ENCODE peak calls at places on chromosomes 7 and 10, in five cellular contexts. L is GM12891, U is H54, Z is A549, W is IMR-90. C is an unnamed sample.

GRCh38 chr10:131002031-131002861 is 309.3 kb downstream of the TCERG1L start:
- DNase-seq in L (no peak), U (no peak), Z (no peak), W (no peak), C (peak)

GRCh38 chr10:75654171-75654772 is 222.8 kb downstream of the LRMDA start:
- DNase-seq in L (no peak), U (no peak), Z (no peak), W (no peak), C (no peak)

GRCh38 chr10:30583778-30584415 is 45.7 kb downstream of the LYZL2 start:
- DNase-seq in L (no peak), U (peak), Z (peak), W (peak), C (peak)

GRCh38 chr10:75097666-75098285 is 13.7 kb upstream of the SAMD8 start:
- DNase-seq in L (no peak), U (peak), Z (no peak), W (peak), C (peak)

GRCh38 chr10:113300628-113301027 is 252.2 kb upstream of the HABP2 start:
- DNase-seq in L (no peak), U (no peak), Z (no peak), W (no peak), C (no peak)

GRCh38 chr7:48680996-48681395 is 243.4 kb upstream of the CDC14C start:
- DNase-seq in L (no peak), U (no peak), Z (no peak), W (no peak), C (no peak)

GRCh38 chr7:12423995-12424745 is 20.5 kb upstream of the VWDE start:
- DNase-seq in L (no peak), U (no peak), Z (no peak), W (no peak), C (no peak)

GRCh38 chr7:102464577-102465280 is at the start of the genes ALKBH4 and LRWD1:
- DNase-seq in L (peak), U (peak), Z (peak), W (peak), C (peak)

GRCh38 chr10:132563485-132564248 is 26.1 kb downstream of the INPP5A start:
- DNase-seq in L (peak), U (peak), Z (no peak), W (no peak), C (no peak)

GRCh38 chr7:140506788-140507464 is 27.6 kb upstream of the MKRN1 start:
- DNase-seq in L (no peak), U (no peak), Z (no peak), W (peak), C (peak)

GRCh38 chr10:63286754-63287264 is 153.7 kb downstream of the NRBF2 start:
- DNase-seq in L (no peak), U (no peak), Z (no peak), W (no peak), C (no peak)

GRCh38 chr7:100506356-100506930 is 22.7 kb downstream of the NYAP1 start:
- DNase-seq in L (no peak), U (no peak), Z (no peak), W (no peak), C (no peak)

GRCh38 chr10:15742831-15743230 is 23.1 kb upstream of the ITGA8 start:
- DNase-seq in L (no peak), U (no peak), Z (no peak), W (no peak), C (no peak)

GRCh38 chr10:43427166-43427825 is 9.6 kb upstream of the ZNF487 start:
- DNase-seq in L (no peak), U (no peak), Z (no peak), W (no peak), C (no peak)

GRCh38 chr7:148334959-148335577 is 255.5 kb upstream of the C7orf33 start:
- DNase-seq in L (no peak), U (no peak), Z (no peak), W (no peak), C (no peak)

GRCh38 chr10:109393425-109393824 is 529.9 kb downstream of the XPNPEP1 start:
- DNase-seq in L (no peak), U (no peak), Z (no peak), W (no peak), C (no peak)

GRCh38 chr7:15330943-15331342 is 230.9 kb downstream of the AGMO start:
- DNase-seq in L (no peak), U (no peak), Z (no peak), W (no peak), C (no peak)

GRCh38 chr7:132004528-132004927 is 448.1 kb upstream of the PODXL start:
- DNase-seq in L (no peak), U (no peak), Z (no peak), W (no peak), C (peak)

GRCh38 chr7:66355762-66356161 is 150.6 kb downstream of the TPST1 start:
- DNase-seq in L (no peak), U (no peak), Z (no peak), W (no peak), C (no peak)

GRCh38 chr7:142431491-142431890 is 173.6 kb upstream of the PRSS58 start:
- DNase-seq in L (no peak), U (no peak), Z (no peak), W (no peak), C (no peak)

GRCh38 chr7:142438235-142438922 is 180.5 kb upstream of the PRSS58 start:
- DNase-seq in L (no peak), U (peak), Z (peak), W (peak), C (no peak)

GRCh38 chr10:21675157-21675796 is 141.2 kb downstream of the MLLT10 start:
- DNase-seq in L (no peak), U (no peak), Z (peak), W (peak), C (no peak)

GRCh38 chr7:71626206-71626605 is 494.3 kb downstream of the GALNT17 start:
- DNase-seq in L (no peak), U (no peak), Z (no peak), W (no peak), C (no peak)

GRCh38 chr10:9501944-9502343 is 1447.5 kb downstream of the GATA3 start:
- DNase-seq in L (no peak), U (no peak), Z (no peak), W (no peak), C (no peak)

GRCh38 chr10:17782921-17783665 is 26.1 kb upstream of the MRC1 start:
- DNase-seq in L (no peak), U (peak), Z (no peak), W (peak), C (peak)

GRCh38 chr10:97676770-97677581 is 10.1 kb downstream of the AVPI1 start:
- DNase-seq in L (peak), U (peak), Z (peak), W (peak), C (no peak)
- TF ChIP-seq POLR2A in L (peak), U (no peak), Z (no peak), W (no peak), C (no peak)

DNA sequence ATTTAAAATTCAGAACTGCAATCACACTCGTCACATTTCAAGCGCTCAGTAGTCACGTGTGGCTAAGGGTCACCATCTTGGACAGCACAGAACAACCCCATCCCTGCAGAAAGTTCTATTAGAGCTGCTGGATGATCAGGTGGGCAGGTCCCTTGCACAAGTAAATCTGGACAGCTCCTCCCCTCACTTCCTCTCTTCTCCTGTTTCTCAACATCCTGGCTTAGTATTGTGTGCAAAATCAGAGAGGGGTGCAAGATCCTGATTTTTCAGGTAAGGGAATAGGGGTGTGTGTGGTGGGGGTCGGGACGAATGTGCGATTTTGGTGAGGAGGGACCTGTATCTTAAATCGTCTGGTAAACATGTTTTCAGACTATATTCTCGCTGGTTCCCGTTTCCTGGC is at the start of gene GIMAP4:
- DNase-seq in L (no peak), U (no peak), Z (no peak), W (no peak), C (no peak)
- TF ChIP-seq POLR2A in L (no peak), U (no peak), Z (no peak), W (no peak), C (no peak)

GRCh38 chr7:73831656-73832579 is 1.1 kb downstream of the CLDN4 start:
- DNase-seq in L (no peak), U (no peak), Z (no peak), W (no peak), C (no peak)
- TF ChIP-seq POLR2A in L (no peak), U (no peak), Z (peak), W (no peak), C (no peak)

DNA sequence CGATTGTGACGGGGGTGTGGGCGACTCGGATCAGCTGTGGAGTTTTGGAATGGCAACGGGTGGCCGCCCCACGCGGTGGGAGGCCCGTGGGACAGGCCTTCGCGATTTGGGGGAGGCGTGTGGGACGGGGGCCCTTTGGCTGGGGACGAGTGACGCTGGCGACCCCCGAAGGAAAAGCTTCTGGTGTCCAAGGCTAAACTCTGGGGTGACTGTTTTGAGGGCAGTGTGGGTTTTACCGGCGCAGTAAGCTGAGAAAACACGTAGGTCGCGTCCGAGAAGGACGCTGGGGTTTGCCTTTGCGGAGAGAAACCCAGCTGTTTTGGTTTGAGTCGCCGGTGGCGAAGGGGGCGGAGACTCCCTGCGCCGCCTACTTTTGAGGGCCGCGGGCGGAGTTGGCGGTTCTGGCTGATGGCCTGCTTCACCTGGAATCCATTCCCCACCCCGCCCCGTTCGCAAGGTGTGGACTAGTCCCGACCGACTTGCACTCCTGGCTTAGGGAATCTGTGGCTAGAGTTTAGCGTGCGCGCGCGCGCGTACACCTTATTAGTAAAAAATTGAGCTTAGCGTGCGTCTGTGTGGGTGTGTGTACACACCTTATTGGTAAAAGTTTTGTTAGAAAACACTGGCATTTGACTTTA is 606 bp downstream of the TAX1BP1 start:
- DNase-seq in L (peak), U (peak), Z (peak), W (peak), C (peak)
- TF ChIP-seq POLR2A in L (no peak), U (peak), Z (peak), W (peak), C (no peak)

GRCh38 chr10:48523212-48523819 is 81.6 kb downstream of the ARHGAP22 start:
- DNase-seq in L (no peak), U (peak), Z (peak), W (peak), C (peak)
- TF ChIP-seq POLR2A in L (no peak), U (no peak), Z (no peak), W (no peak), C (no peak)

GRCh38 chr10:37992083-37992482 is 15.6 kb upstream of the ZNF25 start:
- DNase-seq in L (no peak), U (no peak), Z (no peak), W (no peak), C (no peak)
- TF ChIP-seq POLR2A in L (no peak), U (no peak), Z (no peak), W (no peak), C (no peak)

DNA sequence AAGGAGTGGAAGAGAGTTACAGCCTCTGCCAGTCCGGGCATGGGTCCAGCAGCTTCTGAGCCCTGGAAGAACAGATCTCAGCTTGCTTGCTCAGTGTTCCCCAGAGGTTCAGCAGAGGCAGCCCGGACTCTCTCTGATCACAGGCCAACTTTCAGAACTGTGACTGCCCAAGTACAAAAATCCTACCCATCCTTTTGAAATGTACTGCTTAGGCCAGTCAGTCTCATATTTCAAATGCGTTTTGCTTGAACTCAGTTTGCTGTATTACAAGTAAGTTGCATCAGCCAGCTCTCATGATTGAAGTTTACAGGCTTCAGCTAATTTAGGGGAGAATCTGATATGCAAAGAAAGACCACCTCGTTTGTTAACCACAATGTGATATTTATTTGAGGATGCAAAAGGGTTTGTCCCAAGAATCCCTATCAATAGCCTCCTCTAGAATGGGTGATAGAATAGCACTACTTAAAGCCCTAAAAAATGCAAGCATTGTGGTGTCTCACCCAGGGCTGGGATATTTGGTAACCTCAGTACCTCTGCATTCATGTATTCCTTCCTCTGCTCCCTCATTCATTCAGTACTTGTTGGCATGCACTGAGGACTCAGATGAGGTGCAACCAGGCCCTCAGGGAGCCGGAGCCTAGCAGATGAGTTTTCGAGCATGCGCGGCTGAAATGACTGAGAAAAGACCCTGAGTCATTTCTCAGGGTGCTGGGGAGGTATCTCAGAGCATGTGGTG is 7.0 kb downstream of the AIMP2 start:
- DNase-seq in L (no peak), U (no peak), Z (no peak), W (peak), C (peak)
- TF ChIP-seq POLR2A in L (no peak), U (no peak), Z (no peak), W (no peak), C (no peak)